ENCODE peak calls at places on chromosome 17, in four cellular contexts. B, W, O and P are unnamed samples.

GRCh38 chr17:28173801-28174200 is 131.3 kb downstream of the NLK start:
- DNase-seq in W (no peak), O (no peak), B (no peak), P (no peak)

GRCh38 chr17:6510321-6511023 is 45.9 kb downstream of the PITPNM3 start:
- DNase-seq in W (no peak), B (no peak), O (no peak), P (peak)

GRCh38 chr17:42039794-42040763 is 10.3 kb downstream of the C17orf113 start:
- DNase-seq in O (no peak), B (no peak), W (no peak), P (no peak)

GRCh38 chr17:78241277-78242023 is 10.0 kb downstream of the TMEM235 start:
- DNase-seq in W (no peak), O (no peak), B (peak), P (no peak)

GRCh38 chr17:78611636-78612035 is 34.4 kb upstream of the DNAH17 start:
- DNase-seq in W (no peak), O (no peak), B (no peak), P (no peak)

GRCh38 chr17:35486920-35487727 is 38.6 kb upstream of the SLFN13 start:
- DNase-seq in W (peak), O (peak), B (no peak), P (peak)

GRCh38 chr17:7834554-7834890 is 505 bp downstream of the KDM6B start:
- DNase-seq in W (no peak), B (no peak), O (peak), P (peak)

GRCh38 chr17:27573971-27574525 is 56.9 kb upstream of the LGALS9 start:
- DNase-seq in B (no peak), W (no peak), O (no peak), P (no peak)

GRCh38 chr17:82889496-82890338 is 49.9 kb upstream of the ZNF750 start:
- DNase-seq in O (no peak), B (peak), W (no peak), P (no peak)

GRCh38 chr17:57948555-57949420 is 6.4 kb downstream of the CUEDC1 start:
- DNase-seq in W (no peak), O (no peak), B (peak), P (no peak)

GRCh38 chr17:56949595-56949994 is 11.3 kb downstream of the COIL start:
- DNase-seq in O (no peak), B (no peak), W (no peak), P (no peak)

GRCh38 chr17:57889892-57890856 is 40.3 kb upstream of the MRPS23 start:
- DNase-seq in W (no peak), O (peak), B (peak), P (peak)

GRCh38 chr17:6255331-6255730 is 179.6 kb downstream of the AIPL1 start:
- DNase-seq in O (no peak), W (no peak), B (no peak), P (no peak)

GRCh38 chr17:77386502-77387192 is 245.9 kb downstream of the SEC14L1 start:
- DNase-seq in B (no peak), W (no peak), O (no peak), P (no peak)

GRCh38 chr17:30576326-30576861 is 99.2 kb downstream of the GOSR1 start:
- DNase-seq in W (no peak), B (no peak), O (no peak), P (no peak)

GRCh38 chr17:45262516-45263476 is 902 bp upstream of the SPATA32 start:
- DNase-seq in B (no peak), W (no peak), O (no peak), P (no peak)

GRCh38 chr17:47649153-47649971 is at the start of gene KPNB1:
- DNase-seq in B (peak), W (peak), O (peak), P (peak)

GRCh38 chr17:82592751-82593589 is 55.3 kb downstream of the WDR45B start:
- DNase-seq in W (peak), B (peak), O (peak), P (peak)

GRCh38 chr17:12415031-12415430 is 250.7 kb upstream of the MYOCD start:
- DNase-seq in W (no peak), O (no peak), B (no peak), P (no peak)